ENCODE peak calls at places on chromosomes 13 and 19, in four cellular contexts. One of them, this sample, is unnamed.

GRCh38 chr19:57212109-57212508 is 18.7 kb upstream of the AURKC start:
- DNase-seq in nephron progenitor cell: no peak
- DNase-seq in CD4-positive, alpha-beta T cell: no peak
- DNase-seq in mammary epithelial cell: no peak
- DNase-seq in this sample: no peak

GRCh38 chr19:35236638-35237400 is 8.3 kb upstream of the FAM187B start:
- DNase-seq in mammary epithelial cell: peak; percentile 30
- DNase-seq in nephron progenitor cell: no peak
- DNase-seq in CD4-positive, alpha-beta T cell: peak; percentile 48
- DNase-seq in this sample: peak; percentile 26

GRCh38 chr13:75458696-75459422 is 23.1 kb downstream of the TBC1D4 start:
- DNase-seq in mammary epithelial cell: peak; percentile 48
- DNase-seq in CD4-positive, alpha-beta T cell: no peak
- DNase-seq in nephron progenitor cell: no peak
- DNase-seq in this sample: no peak

GRCh38 chr13:59178344-59178743 is 985.4 kb downstream of the DIAPH3 start:
- DNase-seq in CD4-positive, alpha-beta T cell: no peak
- DNase-seq in nephron progenitor cell: no peak
- DNase-seq in mammary epithelial cell: no peak
- DNase-seq in this sample: peak; percentile 27

GRCh38 chr19:19420570-19421301 is 15.3 kb downstream of the GATAD2A start:
- DNase-seq in mammary epithelial cell: no peak
- DNase-seq in CD4-positive, alpha-beta T cell: no peak
- DNase-seq in nephron progenitor cell: no peak
- DNase-seq in this sample: no peak

GRCh38 chr13:62375653-62376052 is 960.0 kb upstream of the PCDH20 start:
- DNase-seq in mammary epithelial cell: no peak
- DNase-seq in CD4-positive, alpha-beta T cell: no peak
- DNase-seq in nephron progenitor cell: no peak
- DNase-seq in this sample: no peak

GRCh38 chr13:20407759-20408158 is 117.9 kb downstream of the CRYL1 start:
- DNase-seq in mammary epithelial cell: no peak
- DNase-seq in CD4-positive, alpha-beta T cell: no peak
- DNase-seq in nephron progenitor cell: no peak
- DNase-seq in this sample: no peak

GRCh38 chr19:49875177-49875576 is 2.0 kb downstream of the AKT1S1 start:
- DNase-seq in mammary epithelial cell: no peak
- DNase-seq in CD4-positive, alpha-beta T cell: no peak
- DNase-seq in nephron progenitor cell: no peak
- DNase-seq in this sample: no peak

GRCh38 chr13:82501804-82502203 is 1380.5 kb downstream of the SLITRK1 start:
- DNase-seq in CD4-positive, alpha-beta T cell: no peak
- DNase-seq in nephron progenitor cell: no peak
- DNase-seq in mammary epithelial cell: no peak
- DNase-seq in this sample: no peak

GRCh38 chr19:11020982-11021759 is 60.3 kb downstream of the SMARCA4 start:
- DNase-seq in CD4-positive, alpha-beta T cell: no peak
- DNase-seq in mammary epithelial cell: no peak
- DNase-seq in nephron progenitor cell: no peak
- DNase-seq in this sample: no peak
- TF ChIP-seq CTCF in CD4-positive, alpha-beta T cell: no peak
- TF ChIP-seq CTCF in mammary epithelial cell: no peak
- TF ChIP-seq CTCF in nephron progenitor cell: no peak
- TF ChIP-seq CTCF in this sample: no peak

DNA sequence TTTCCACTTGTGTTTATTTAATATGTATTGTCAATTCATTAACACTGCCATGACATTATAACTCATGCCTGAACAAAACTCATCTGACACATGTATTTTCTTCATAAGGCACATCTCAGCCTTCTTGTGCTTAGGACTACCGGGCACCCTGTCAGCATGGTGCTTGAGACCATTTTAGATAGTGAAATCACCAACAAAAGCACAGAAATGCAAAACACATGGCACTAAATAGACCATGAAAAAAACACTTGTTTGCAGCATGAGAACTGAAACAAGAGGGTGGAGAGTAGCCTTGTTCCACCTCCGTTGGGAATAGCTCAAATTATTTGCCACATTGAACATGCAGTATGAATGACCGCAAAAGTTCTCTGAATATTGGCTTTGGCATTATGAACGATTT is 328.0 kb downstream of the HS6ST3 start:
- DNase-seq in mammary epithelial cell: no peak
- DNase-seq in CD4-positive, alpha-beta T cell: no peak
- DNase-seq in nephron progenitor cell: no peak
- DNase-seq in this sample: no peak
- TF ChIP-seq CTCF in mammary epithelial cell: no peak
- TF ChIP-seq CTCF in CD4-positive, alpha-beta T cell: no peak
- TF ChIP-seq CTCF in nephron progenitor cell: no peak
- TF ChIP-seq CTCF in this sample: no peak

GRCh38 chr19:51783373-51783772 is 11.6 kb upstream of the FPR3 start:
- DNase-seq in mammary epithelial cell: peak; percentile 78
- DNase-seq in nephron progenitor cell: no peak
- DNase-seq in CD4-positive, alpha-beta T cell: no peak
- DNase-seq in this sample: peak; percentile 60
- TF ChIP-seq CTCF in mammary epithelial cell: peak; percentile 60
- TF ChIP-seq CTCF in nephron progenitor cell: no peak
- TF ChIP-seq CTCF in CD4-positive, alpha-beta T cell: no peak
- TF ChIP-seq CTCF in this sample: peak; percentile 50

GRCh38 chr19:5563941-5564612 is 3.7 kb downstream of the TINCR start:
- DNase-seq in CD4-positive, alpha-beta T cell: no peak
- DNase-seq in nephron progenitor cell: no peak
- DNase-seq in mammary epithelial cell: peak; percentile 77
- DNase-seq in this sample: peak; percentile 78

GRCh38 chr19:5561559-5561958 is 6.2 kb downstream of the TINCR start:
- DNase-seq in mammary epithelial cell: no peak
- DNase-seq in nephron progenitor cell: no peak
- DNase-seq in CD4-positive, alpha-beta T cell: no peak
- DNase-seq in this sample: no peak

GRCh38 chr19:5564930-5565329 is 2.8 kb downstream of the TINCR start:
- DNase-seq in CD4-positive, alpha-beta T cell: no peak
- DNase-seq in nephron progenitor cell: no peak
- DNase-seq in mammary epithelial cell: no peak
- DNase-seq in this sample: no peak

GRCh38 chr19:5562280-5562679 is 5.5 kb downstream of the TINCR start:
- DNase-seq in CD4-positive, alpha-beta T cell: no peak
- DNase-seq in mammary epithelial cell: no peak
- DNase-seq in nephron progenitor cell: no peak
- DNase-seq in this sample: no peak

DNA sequence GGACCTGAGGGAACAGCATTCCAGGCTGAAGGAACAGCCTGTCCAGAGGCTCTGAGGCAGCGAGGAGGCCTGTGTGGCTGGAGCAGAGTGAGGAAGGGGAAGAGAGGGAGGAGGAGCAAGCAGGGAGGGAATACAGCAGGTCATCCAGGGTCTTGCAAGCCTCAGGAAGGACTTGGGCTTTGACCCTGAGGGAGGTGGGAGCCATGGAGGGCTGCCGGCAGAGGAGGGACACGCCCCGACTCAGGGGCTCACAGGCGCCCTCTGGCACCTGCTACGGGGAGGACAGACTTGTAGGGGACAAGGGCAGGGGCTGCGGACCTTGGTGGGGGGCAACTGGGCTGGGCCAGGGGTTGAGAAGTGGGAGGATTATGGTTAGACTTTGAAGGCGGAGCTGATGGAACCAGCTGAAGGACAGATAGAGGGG is 4.7 kb downstream of the TINCR start:
- DNase-seq in mammary epithelial cell: no peak
- DNase-seq in nephron progenitor cell: no peak
- DNase-seq in CD4-positive, alpha-beta T cell: no peak
- DNase-seq in this sample: no peak
- TF ChIP-seq CTCF in mammary epithelial cell: peak; percentile 7
- TF ChIP-seq CTCF in nephron progenitor cell: no peak
- TF ChIP-seq CTCF in CD4-positive, alpha-beta T cell: no peak
- TF ChIP-seq CTCF in this sample: no peak

GRCh38 chr19:31629936-31630335 is 280.7 kb upstream of the TSHZ3 start:
- DNase-seq in nephron progenitor cell: no peak
- DNase-seq in CD4-positive, alpha-beta T cell: no peak
- DNase-seq in mammary epithelial cell: no peak
- DNase-seq in this sample: no peak

GRCh38 chr19:31627824-31628223 is 278.6 kb upstream of the TSHZ3 start:
- DNase-seq in mammary epithelial cell: no peak
- DNase-seq in CD4-positive, alpha-beta T cell: no peak
- DNase-seq in nephron progenitor cell: no peak
- DNase-seq in this sample: no peak

DNA sequence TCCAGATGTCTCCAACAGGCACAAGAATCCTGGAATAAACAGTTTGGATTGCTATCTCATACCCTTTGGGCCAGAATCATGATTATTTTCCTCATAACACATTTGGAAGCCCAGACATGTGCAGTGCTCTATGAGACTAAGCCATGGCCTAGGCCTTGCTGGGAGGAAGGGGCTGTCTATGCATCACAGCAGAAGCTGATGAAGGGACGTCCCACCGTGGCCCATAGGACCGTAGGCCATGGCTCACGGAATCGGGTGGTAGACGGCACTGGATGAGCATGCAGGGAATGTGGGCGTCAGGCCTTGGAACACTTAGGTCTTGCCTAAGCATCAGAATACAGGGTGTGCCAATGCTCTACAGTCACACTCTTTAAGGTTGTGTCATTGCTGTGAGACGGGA is 283.8 kb upstream of the TSHZ3 start:
- DNase-seq in mammary epithelial cell: no peak
- DNase-seq in nephron progenitor cell: no peak
- DNase-seq in CD4-positive, alpha-beta T cell: no peak
- DNase-seq in this sample: no peak
- TF ChIP-seq CTCF in mammary epithelial cell: no peak
- TF ChIP-seq CTCF in nephron progenitor cell: no peak
- TF ChIP-seq CTCF in CD4-positive, alpha-beta T cell: no peak
- TF ChIP-seq CTCF in this sample: no peak

GRCh38 chr13:32537580-32538233 is 888 bp downstream of the N4BP2L2 start:
- DNase-seq in nephron progenitor cell: peak; percentile 37
- DNase-seq in CD4-positive, alpha-beta T cell: peak; percentile 25
- DNase-seq in mammary epithelial cell: peak; percentile 3
- DNase-seq in this sample: no peak
- TF ChIP-seq CTCF in nephron progenitor cell: no peak
- TF ChIP-seq CTCF in CD4-positive, alpha-beta T cell: no peak
- TF ChIP-seq CTCF in mammary epithelial cell: no peak
- TF ChIP-seq CTCF in this sample: no peak

This sample was measured in MCF 10A.